ENCODE peak calls at places on chromosomes 13 and 19, in nine cellular contexts. H is T-cell; L is HT-29; A is stimulated activated CD8-positive, alpha-beta memory T cell treated with anti-CD3 and anti-CD28 coated beads, Interleukin-7, amount 100 ng/mL, for 1 hour; T is HS-27A; Z is CMK; F is CD4-positive, alpha-beta T cell; V is tibial nerve; N is heart left ventricle. J is an unnamed sample.

GRCh38 chr19:40294560-40294959 is 9.4 kb upstream of the AKT2 start:
- DNase-seq in H (no peak), L (no peak), A (no peak), T (no peak), Z (no peak), F (no peak), V (no peak), N (no peak), J (no peak)

GRCh38 chr13:95745289-95745688 is 68.3 kb downstream of the DNAJC3 start:
- DNase-seq in H (no peak), L (no peak), A (no peak), T (no peak), Z (no peak), F (no peak), V (no peak), N (no peak), J (no peak)

GRCh38 chr13:49240017-49240416 is 7.7 kb upstream of the CDADC1 start:
- DNase-seq in H (peak), L (peak), A (no peak), T (no peak), Z (no peak), F (no peak), V (no peak), N (no peak), J (no peak)

GRCh38 chr19:15177269-15178116 is 23.3 kb downstream of the NOTCH3 start:
- DNase-seq in H (peak), L (peak), A (peak), T (no peak), Z (peak), F (peak), V (peak), N (peak), J (peak)

GRCh38 chr13:102327119-102327617 is 74.7 kb downstream of the FGF14 start:
- DNase-seq in H (no peak), L (no peak), A (no peak), T (no peak), Z (no peak), F (no peak), V (no peak), N (no peak), J (no peak)

GRCh38 chr13:42327725-42328124 is 55.8 kb downstream of the AKAP11 start:
- DNase-seq in H (no peak), L (no peak), A (no peak), T (no peak), Z (no peak), F (no peak), V (no peak), N (no peak), J (no peak)

GRCh38 chr13:59337070-59337469 is 826.7 kb downstream of the DIAPH3 start:
- DNase-seq in H (no peak), L (no peak), A (no peak), T (no peak), Z (no peak), F (no peak), V (no peak), N (peak), J (no peak)

GRCh38 chr19:8069116-8069973 is 16.8 kb downstream of the CCL25 start:
- DNase-seq in H (no peak), L (peak), A (no peak), T (no peak), Z (peak), F (no peak), V (no peak), N (no peak), J (no peak)

GRCh38 chr13:61252213-61252612 is 163.4 kb downstream of the PCDH20 start:
- DNase-seq in H (no peak), L (no peak), A (no peak), T (no peak), Z (no peak), F (no peak), V (no peak), N (no peak), J (no peak)

GRCh38 chr13:46373623-46374022 is 13.4 kb downstream of the RUBCNL start:
- DNase-seq in H (no peak), L (no peak), A (no peak), T (no peak), Z (no peak), F (no peak), V (no peak), N (no peak), J (no peak)

GRCh38 chr19:47110521-47111080 is 3.0 kb downstream of the ZC3H4 start:
- DNase-seq in H (peak), L (peak), A (no peak), T (no peak), Z (no peak), F (peak), V (no peak), N (no peak), J (no peak)

GRCh38 chr13:50323440-50324070 is 308.3 kb downstream of the KCNRG start:
- DNase-seq in H (no peak), L (no peak), A (no peak), T (peak), Z (no peak), F (no peak), V (no peak), N (no peak), J (no peak)

GRCh38 chr13:112901951-112902651 is 66.9 kb upstream of the MCF2L start:
- DNase-seq in H (no peak), L (no peak), A (no peak), T (no peak), Z (no peak), F (no peak), V (no peak), N (no peak), J (no peak)

GRCh38 chr13:44810067-44810840 is 179.0 kb downstream of the NUFIP1 start:
- DNase-seq in H (no peak), L (peak), A (peak), T (no peak), Z (no peak), F (no peak), V (no peak), N (peak), J (no peak)

GRCh38 chr19:30884146-30884812 is 465.0 kb downstream of the TSHZ3 start:
- DNase-seq in H (no peak), L (no peak), A (no peak), T (no peak), Z (no peak), F (no peak), V (no peak), N (no peak), J (no peak)

GRCh38 chr19:49431330-49431749 is 6.2 kb downstream of the GFY start:
- DNase-seq in H (no peak), L (no peak), A (no peak), T (no peak), Z (no peak), F (no peak), V (no peak), N (no peak), J (no peak)

GRCh38 chr13:98284677-98285076 is 107.6 kb upstream of the RNF113B start:
- DNase-seq in H (no peak), L (no peak), A (no peak), T (no peak), Z (no peak), F (no peak), V (no peak), N (no peak), J (no peak)

GRCh38 chr19:3061214-3062161 is 807 bp downstream of the TLE5 start:
- DNase-seq in H (peak), L (no peak), A (peak), T (no peak), Z (peak), F (peak), V (no peak), N (peak), J (peak)

GRCh38 chr19:37999309-38000213 is 92.6 kb downstream of the SIPA1L3 start:
- DNase-seq in H (no peak), L (no peak), A (no peak), T (peak), Z (no peak), F (no peak), V (peak), N (peak), J (no peak)

GRCh38 chr13:95710313-95710712 is 33.4 kb downstream of the DNAJC3 start:
- DNase-seq in H (no peak), L (no peak), A (no peak), T (no peak), Z (no peak), F (no peak), V (no peak), N (no peak), J (no peak)

GRCh38 chr19:37779139-37780035 is at the start of gene ZNF573:
- DNase-seq in H (peak), L (peak), A (peak), T (peak), Z (peak), F (peak), V (peak), N (peak), J (peak)

GRCh38 chr19:15501596-15501995 is 6.7 kb upstream of the CYP4F22 start:
- DNase-seq in H (no peak), L (no peak), A (no peak), T (no peak), Z (no peak), F (no peak), V (no peak), N (no peak), J (no peak)

GRCh38 chr13:51333421-51333820 is 6.1 kb upstream of the SERPINE3 start:
- DNase-seq in H (no peak), L (no peak), A (no peak), T (no peak), Z (no peak), F (no peak), V (no peak), N (no peak), J (no peak)

GRCh38 chr13:29847501-29847983 is 2.9 kb downstream of the UBL3 start:
- DNase-seq in H (no peak), L (peak), A (no peak), T (no peak), Z (no peak), F (no peak), V (no peak), N (no peak), J (no peak)

GRCh38 chr19:11767633-11768133 is 883 bp downstream of the ZNF441 start:
- DNase-seq in H (no peak), L (peak), A (no peak), T (no peak), Z (peak), F (peak), V (no peak), N (peak), J (peak)

GRCh38 chr19:55069137-55069858 is 6.3 kb upstream of the RDH13 start:
- DNase-seq in H (no peak), L (peak), A (no peak), T (no peak), Z (no peak), F (no peak), V (no peak), N (no peak), J (no peak)

GRCh38 chr13:75869981-75870380 is 233.9 kb downstream of the LMO7 start:
- DNase-seq in H (no peak), L (no peak), A (no peak), T (no peak), Z (no peak), F (no peak), V (no peak), N (no peak), J (peak)

GRCh38 chr13:112096959-112097358 is 30.0 kb downstream of the SOX1 start:
- DNase-seq in H (no peak), L (no peak), A (no peak), T (no peak), Z (no peak), F (no peak), V (no peak), N (no peak), J (no peak)

GRCh38 chr19:48784527-48784926 is 26.3 kb downstream of the BCAT2 start:
- DNase-seq in H (no peak), L (no peak), A (no peak), T (no peak), Z (peak), F (no peak), V (no peak), N (no peak), J (no peak)

GRCh38 chr13:110304256-110304655 is 2.7 kb downstream of the COL4A1 start:
- DNase-seq in H (no peak), L (no peak), A (no peak), T (no peak), Z (no peak), F (no peak), V (no peak), N (no peak), J (no peak)

GRCh38 chr13:64529874-64530485 is 2700.2 kb downstream of the PCDH9 start:
- DNase-seq in H (no peak), L (peak), A (no peak), T (no peak), Z (peak), F (no peak), V (no peak), N (no peak), J (no peak)

GRCh38 chr19:49541914-49542313 is 14.1 kb downstream of the RCN3 start:
- DNase-seq in H (no peak), L (no peak), A (no peak), T (no peak), Z (no peak), F (no peak), V (no peak), N (no peak), J (no peak)

GRCh38 chr19:47296036-47296435 is 13.6 kb upstream of the C5AR1 start:
- DNase-seq in H (peak), L (peak), A (peak), T (no peak), Z (peak), F (peak), V (peak), N (peak), J (peak)

GRCh38 chr19:18153555-18154134 is 682 bp downstream of the PIK3R2 start:
- DNase-seq in H (no peak), L (no peak), A (no peak), T (no peak), Z (no peak), F (peak), V (no peak), N (no peak), J (no peak)

GRCh38 chr13:29503041-29503837 is 92.2 kb downstream of the SLC7A1 start:
- DNase-seq in H (no peak), L (no peak), A (no peak), T (no peak), Z (no peak), F (no peak), V (no peak), N (no peak), J (no peak)

GRCh38 chr13:89375839-89376238 is 1704.7 kb downstream of the SLITRK5 start:
- DNase-seq in H (no peak), L (peak), A (no peak), T (no peak), Z (no peak), F (no peak), V (no peak), N (no peak), J (no peak)

GRCh38 chr19:7973883-7974282 is 30.4 kb upstream of the TIMM44 start:
- DNase-seq in H (no peak), L (no peak), A (no peak), T (no peak), Z (no peak), F (no peak), V (no peak), N (peak), J (no peak)

GRCh38 chr13:49627831-49628652 is at the start of gene ARL11:
- DNase-seq in H (peak), L (no peak), A (peak), T (no peak), Z (peak), F (peak), V (peak), N (peak), J (peak)

GRCh38 chr13:101018720-101019119 is 344.1 kb upstream of the TMTC4 start:
- DNase-seq in H (no peak), L (no peak), A (no peak), T (peak), Z (no peak), F (no peak), V (no peak), N (no peak), J (no peak)